ENCODE peak calls at places on chromosome 16, in seven cellular contexts. O is transverse colon, X is heart left ventricle, I is mucosa of descending colon, J is HCT116, Z is ovary, N is upper lobe of right lung. R is an unnamed sample. For H3K4me1, the result is how much of the 10 kb centered on the place peaks cover.

GRCh38 chr16:49491736-49492089 is 118.1 kb downstream of the C16orf78 start:
- DNase-seq in N (peak), J (peak), Z (peak), O (peak), X (peak), I (peak), R (no peak)

GRCh38 chr16:66621973-66622372 is 17.5 kb downstream of the CMTM3 start:
- DNase-seq in N (no peak), Z (no peak), X (no peak), O (no peak), J (no peak), I (no peak), R (no peak)

GRCh38 chr16:7218936-7219335 is 113.7 kb upstream of the RBFOX1 start:
- DNase-seq in X (no peak), O (no peak), I (no peak), N (no peak), Z (no peak), J (no peak), R (no peak)

GRCh38 chr16:67339453-67339852 is 12.8 kb downstream of the LRRC36 start:
- DNase-seq in I (no peak), N (no peak), O (no peak), Z (no peak), J (peak), X (no peak), R (no peak)

GRCh38 chr16:31477220-31478216 is 5.4 kb upstream of the SLC5A2 start:
- DNase-seq in Z (no peak), X (no peak), O (peak), J (no peak), N (peak), I (peak), R (no peak)

GRCh38 chr16:48433849-48434530 is 48.8 kb upstream of the SIAH1 start:
- DNase-seq in O (no peak), I (no peak), X (no peak), Z (no peak), N (no peak), J (no peak), R (no peak)

GRCh38 chr16:21159281-21159951 is 942 bp downstream of the LDAF1 start:
- DNase-seq in N (peak), I (peak), J (no peak), Z (peak), X (peak), O (peak), R (no peak)

GRCh38 chr16:56510544-56510943 is 9.3 kb downstream of the BBS2 start:
- DNase-seq in X (no peak), N (no peak), Z (no peak), O (no peak), I (no peak), J (no peak), R (no peak)

GRCh38 chr16:87255866-87256265 is 61.3 kb downstream of the C16orf95 start:
- DNase-seq in N (peak), Z (no peak), J (no peak), I (no peak), X (no peak), O (no peak), R (no peak)

GRCh38 chr16:72198021-72198420 is 26.1 kb upstream of the PMFBP1 start:
- DNase-seq in Z (peak), N (no peak), X (peak), J (no peak), I (no peak), O (no peak), R (no peak)

GRCh38 chr16:85460983-85461813 is 151.9 kb upstream of the GSE1 start:
- DNase-seq in I (no peak), Z (peak), O (no peak), X (no peak), J (no peak), N (no peak), R (no peak)

GRCh38 chr16:85148959-85149358 is 36.7 kb upstream of the CIBAR2 start:
- DNase-seq in J (no peak), X (no peak), O (no peak), I (no peak), N (no peak), Z (no peak), R (no peak)

GRCh38 chr16:2902337-2903130 is 9.2 kb upstream of the FLYWCH1 start:
- DNase-seq in Z (no peak), J (no peak), O (no peak), I (no peak), X (no peak), N (no peak), R (no peak)

GRCh38 chr16:80831039-80831438 is 26.6 kb upstream of the CDYL2 start:
- DNase-seq in I (no peak), Z (no peak), N (no peak), X (no peak), J (no peak), O (no peak), R (no peak)

GRCh38 chr16:79170565-79171242 is 429.8 kb downstream of the MAF start:
- DNase-seq in O (no peak), I (no peak), Z (no peak), J (no peak), X (no peak), N (no peak), R (peak)

DNA sequence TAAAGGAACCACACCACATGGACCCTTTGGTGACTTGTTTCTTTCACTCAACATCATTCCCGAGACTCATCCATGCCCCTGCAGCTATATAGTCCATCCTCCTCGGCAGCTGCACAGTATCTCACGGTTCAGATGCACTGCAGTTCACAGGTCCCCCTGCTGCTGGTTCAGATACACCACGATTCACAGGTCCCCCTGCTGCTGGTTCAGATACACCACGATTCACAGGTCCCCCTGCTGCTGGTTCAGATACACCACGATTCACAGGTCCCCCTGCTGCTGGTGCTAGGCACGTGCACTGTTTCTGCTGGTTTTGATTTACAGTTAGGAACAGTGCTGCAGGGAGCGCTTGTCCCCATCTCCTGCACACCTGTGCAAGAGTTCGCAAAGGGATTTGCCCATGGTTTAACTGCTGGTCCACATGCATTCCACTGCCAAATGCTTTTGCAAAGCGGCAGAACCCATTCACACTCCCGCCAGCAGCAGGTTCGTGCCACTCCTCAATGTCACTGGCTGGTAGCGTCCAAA is 3.8 kb downstream of the HSDL1 start:
- DNase-seq in Z (no peak), X (no peak), N (no peak), J (peak), I (no peak), O (no peak), R (no peak)
- TF ChIP-seq CTCF in Z (no peak), X (no peak), N (no peak), J (peak), I (no peak), O (no peak), R (no peak)

GRCh38 chr16:73399486-73399885 is 351.6 kb upstream of the ZFHX3 start:
- DNase-seq in N (no peak), X (no peak), J (no peak), O (no peak), I (no peak), Z (no peak), R (no peak)
- H3K4me1 ChIP-seq in N (under half), X (under half), J (under half), O (under half), I (under half), Z (under half), R (under half)

GRCh38 chr16:4375717-4376116 is 4.1 kb downstream of the VASN start:
- DNase-seq in X (no peak), N (no peak), I (no peak), Z (no peak), J (no peak), O (no peak), R (no peak)
- H3K4me3 ChIP-seq in X (peak), N (peak), I (no peak), Z (no peak), J (no peak), O (no peak), R (peak)

GRCh38 chr16:64469906-64470702 is 651.8 kb downstream of the CDH11 start:
- DNase-seq in O (no peak), X (peak), I (no peak), J (no peak), N (no peak), Z (peak), R (no peak)
- TF ChIP-seq CTCF in O (no peak), X (no peak), I (no peak), J (no peak), N (no peak), Z (no peak), R (no peak)

GRCh38 chr16:1715220-1715619 is 9.2 kb downstream of the MAPK8IP3 start:
- DNase-seq in Z (no peak), X (no peak), J (no peak), N (no peak), I (no peak), O (no peak), R (no peak)

GRCh38 chr16:1713331-1713730 is 7.3 kb downstream of the MAPK8IP3 start:
- DNase-seq in N (no peak), J (no peak), X (no peak), O (no peak), Z (no peak), I (no peak), R (no peak)

GRCh38 chr16:1710811-1711507 is 5.0 kb downstream of the MAPK8IP3 start:
- DNase-seq in Z (no peak), J (no peak), I (no peak), O (no peak), X (no peak), N (no peak), R (no peak)

GRCh38 chr16:1712791-1713261 is 6.8 kb downstream of the MAPK8IP3 start:
- DNase-seq in I (no peak), N (no peak), O (no peak), J (no peak), X (no peak), Z (peak), R (no peak)

GRCh38 chr16:1713933-1714332 is 7.9 kb downstream of the MAPK8IP3 start:
- DNase-seq in Z (no peak), X (no peak), I (no peak), N (no peak), O (peak), J (no peak), R (no peak)
- H3K4me1 ChIP-seq in Z (under half), X (under half), I (under half), N (under half), O (under half), J (under half), R (under half)

GRCh38 chr16:10938844-10939648 is 3.2 kb downstream of the DEXI start:
- DNase-seq in N (peak), Z (no peak), X (no peak), O (no peak), I (no peak), J (no peak), R (no peak)
- H3K4me3 ChIP-seq in N (peak), Z (no peak), X (no peak), O (no peak), I (no peak), J (no peak), R (peak)

GRCh38 chr16:53821957-53822625 is 118.1 kb downstream of the FTO start:
- DNase-seq in X (no peak), N (no peak), O (no peak), J (no peak), I (no peak), Z (no peak), R (no peak)
- TF ChIP-seq CTCF in X (no peak), N (no peak), O (no peak), J (peak), I (no peak), Z (no peak), R (no peak)

GRCh38 chr16:11667824-11668589 is at the start of gene SNN:
- DNase-seq in J (peak), I (peak), Z (peak), O (peak), N (peak), X (peak), R (no peak)
- H3K4me1 ChIP-seq in J (under half), I (under half), Z (under half), O (under half), N (under half), X (under half), R (under half)

GRCh38 chr16:70681382-70682238 is 4.2 kb downstream of the MTSS2 start:
- DNase-seq in O (no peak), X (no peak), N (no peak), J (no peak), Z (peak), I (no peak), R (no peak)

GRCh38 chr16:70683146-70683944 is 2.5 kb downstream of the MTSS2 start:
- DNase-seq in X (no peak), Z (peak), N (no peak), I (no peak), J (no peak), O (no peak), R (no peak)

GRCh38 chr16:70684146-70685060 is 1.4 kb downstream of the MTSS2 start:
- DNase-seq in N (no peak), Z (peak), X (no peak), J (no peak), I (no peak), O (no peak), R (no peak)

GRCh38 chr16:70680495-70681381 is 5.1 kb downstream of the MTSS2 start:
- DNase-seq in I (peak), Z (peak), N (no peak), J (no peak), O (no peak), X (no peak), R (no peak)

DNA sequence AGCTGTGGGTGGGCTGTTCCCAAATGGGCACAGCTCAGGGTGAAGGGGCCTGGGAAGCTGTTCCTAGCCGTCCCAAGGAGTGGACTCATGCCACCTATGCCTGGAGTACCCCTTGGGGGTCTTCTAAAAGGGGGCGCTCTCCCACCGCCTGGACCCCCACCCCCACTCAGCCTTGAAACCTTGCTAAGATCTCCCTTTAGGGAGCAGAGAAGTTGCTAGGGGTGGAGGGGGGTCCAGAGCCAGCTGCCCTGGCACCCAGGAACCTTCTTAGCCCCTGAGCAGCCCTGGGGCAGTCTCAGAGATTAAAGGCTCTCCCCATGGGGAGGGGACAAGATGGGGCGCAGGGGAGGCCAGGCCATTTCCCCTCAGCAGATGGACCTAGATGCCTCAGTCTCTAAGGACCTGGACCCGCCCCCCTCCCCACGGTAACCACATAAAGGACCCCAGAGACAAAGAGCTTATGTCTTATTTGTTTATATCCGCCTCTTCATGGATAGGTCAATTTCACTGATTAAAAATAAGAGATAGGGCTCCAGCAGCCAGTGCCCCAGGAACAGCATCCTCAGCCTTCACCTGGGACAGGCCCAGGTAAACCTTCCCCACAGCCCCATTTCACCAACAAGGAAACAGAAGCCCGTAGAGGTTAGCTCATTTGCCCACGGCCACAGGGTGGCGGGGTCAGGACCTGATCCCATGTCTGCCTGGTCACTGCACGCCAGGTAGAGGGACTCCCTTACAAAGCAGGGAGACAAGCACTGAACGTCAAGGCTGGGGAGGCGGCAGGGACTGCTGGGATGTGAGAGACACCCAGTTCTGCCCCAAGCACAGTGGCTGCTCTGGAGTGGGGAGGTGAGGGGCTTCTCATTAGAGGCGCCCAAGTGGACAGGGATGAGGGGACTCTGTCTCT is 3.4 kb downstream of the MTSS2 start:
- DNase-seq in Z (peak), O (no peak), N (no peak), I (no peak), X (no peak), J (no peak), R (no peak)
- H3K4me3 ChIP-seq in Z (no peak), O (no peak), N (peak), I (no peak), X (no peak), J (no peak), R (peak)

DNA sequence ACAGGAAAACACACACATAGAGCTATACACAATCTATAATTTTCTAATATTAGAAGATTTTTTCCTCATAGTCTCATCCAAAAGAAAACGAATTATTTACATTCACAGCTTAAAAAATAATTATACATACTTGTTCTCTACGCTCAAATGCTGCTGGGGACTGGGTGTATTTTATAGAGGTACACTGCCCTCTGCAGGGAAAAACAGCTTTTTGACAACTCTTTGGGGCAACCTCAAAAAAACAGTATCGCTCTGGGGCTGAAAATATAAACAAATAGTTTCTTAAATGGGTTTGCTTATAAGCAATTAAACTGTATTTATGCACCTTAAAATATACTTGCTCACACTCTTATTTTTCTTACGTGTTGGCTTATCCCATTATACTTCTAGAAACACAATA is 261.8 kb upstream of the PSMD7 start:
- DNase-seq in Z (no peak), X (no peak), O (peak), J (peak), N (no peak), I (no peak), R (no peak)
- TF ChIP-seq CTCF in Z (no peak), X (peak), O (peak), J (peak), N (peak), I (no peak), R (no peak)